ENCODE peak calls at places on chromosomes 1 and 21, in seven cellular contexts. B is AG04450; A is CD8-positive, alpha-beta memory T cell; R is cardiac muscle cell; T is ovary; Y is gastrocnemius medialis; V is heart right ventricle. K is an unnamed sample. For H3K9me3, the result is how much of the 10 kb centered on the place peaks cover.

GRCh38 chr1:159838715-159839114 is 12.0 kb downstream of the SLAMF8 start:
- DNase-seq in B (no peak), A (no peak), R (no peak), T (no peak), Y (no peak), V (no peak), K (no peak)

GRCh38 chr1:165841582-165842362 is 14.4 kb downstream of the UCK2 start:
- DNase-seq in B (no peak), A (no peak), R (no peak), T (no peak), Y (no peak), V (no peak), K (no peak)

GRCh38 chr1:115063238-115063901 is 25.9 kb downstream of the TSPAN2 start:
- DNase-seq in B (no peak), A (peak), R (no peak), T (no peak), Y (no peak), V (no peak), K (no peak)

GRCh38 chr1:236512019-236512418 is 11.8 kb upstream of the LGALS8 start:
- DNase-seq in B (no peak), A (no peak), R (no peak), T (no peak), Y (no peak), V (no peak), K (no peak)

GRCh38 chr1:161038523-161039153 is at the start of gene TSTD1:
- DNase-seq in B (no peak), A (peak), R (peak), T (peak), Y (no peak), V (peak), K (no peak)

GRCh38 chr21:39430457-39430856 is 15.1 kb downstream of the LCA5L start:
- DNase-seq in B (no peak), A (no peak), R (peak), T (no peak), Y (no peak), V (no peak), K (no peak)

GRCh38 chr1:100543640-100544039 is 5.7 kb downstream of the GPR88 start:
- DNase-seq in B (no peak), A (peak), R (no peak), T (no peak), Y (no peak), V (no peak), K (no peak)

GRCh38 chr1:99740141-99740540 is 26.3 kb downstream of the FRRS1 start:
- DNase-seq in B (no peak), A (no peak), R (no peak), T (no peak), Y (no peak), V (no peak), K (no peak)

GRCh38 chr21:37367758-37368535 is 1.4 kb downstream of the DYRK1A start:
- DNase-seq in B (no peak), A (peak), R (peak), T (peak), Y (no peak), V (peak), K (no peak)

GRCh38 chr1:47434051-47434842 is 3.6 kb upstream of the FOXD2 start:
- DNase-seq in B (peak), A (no peak), R (no peak), T (peak), Y (no peak), V (peak), K (no peak)

GRCh38 chr1:202131956-202132821 is 9.5 kb downstream of the GPR37L1 start:
- DNase-seq in B (no peak), A (no peak), R (no peak), T (peak), Y (peak), V (peak), K (no peak)

GRCh38 chr1:23196627-23197328 is 20.5 kb downstream of the HTR1D start:
- DNase-seq in B (peak), A (no peak), R (no peak), T (no peak), Y (no peak), V (no peak), K (no peak)

GRCh38 chr1:235450433-235450832 is 53.8 kb downstream of the B3GALNT2 start:
- DNase-seq in B (no peak), A (no peak), R (no peak), T (no peak), Y (no peak), V (no peak), K (no peak)

GRCh38 chr1:25568834-25569598 is 25.6 kb downstream of the LDLRAP1 start:
- DNase-seq in B (peak), A (no peak), R (no peak), T (no peak), Y (no peak), V (no peak), K (peak)

GRCh38 chr1:240189386-240189989 is 97.8 kb downstream of the FMN2 start:
- DNase-seq in B (no peak), A (peak), R (peak), T (no peak), Y (no peak), V (no peak), K (no peak)

GRCh38 chr1:94254073-94254810 is 16.9 kb upstream of the ARHGAP29 start:
- DNase-seq in B (no peak), A (no peak), R (no peak), T (no peak), Y (no peak), V (no peak), K (no peak)

GRCh38 chr1:4928186-4928585 is 273.8 kb downstream of the AJAP1 start:
- DNase-seq in B (no peak), A (no peak), R (no peak), T (no peak), Y (no peak), V (no peak), K (no peak)

GRCh38 chr1:12095822-12096263 is 32.7 kb downstream of the TNFRSF8 start:
- DNase-seq in B (no peak), A (no peak), R (no peak), T (no peak), Y (no peak), V (no peak), K (no peak)

GRCh38 chr1:89671775-89672488 is 39.0 kb downstream of the LRRC8C start:
- DNase-seq in B (no peak), A (no peak), R (no peak), T (no peak), Y (no peak), V (no peak), K (no peak)

GRCh38 chr1:173356211-173356762 is 120.8 kb upstream of the PRDX6 start:
- DNase-seq in B (no peak), A (no peak), R (no peak), T (no peak), Y (no peak), V (no peak), K (no peak)

GRCh38 chr1:186152227-186152944 is 222.7 kb downstream of the TPR start:
- DNase-seq in B (peak), A (no peak), R (no peak), T (no peak), Y (no peak), V (no peak), K (no peak)

GRCh38 chr1:209248649-209249279 is 334.8 kb upstream of the CAMK1G start:
- DNase-seq in B (peak), A (peak), R (peak), T (no peak), Y (no peak), V (no peak), K (no peak)

GRCh38 chr1:236156512-236157208 is 14.3 kb downstream of the GPR137B start:
- DNase-seq in B (no peak), A (no peak), R (no peak), T (no peak), Y (no peak), V (no peak), K (no peak)

GRCh38 chr1:70090875-70091274 is 114.5 kb downstream of the LRRC40 start:
- DNase-seq in B (peak), A (no peak), R (no peak), T (no peak), Y (no peak), V (no peak), K (no peak)

GRCh38 chr1:93416183-93416582 is 31.7 kb upstream of the FNBP1L start:
- DNase-seq in B (no peak), A (no peak), R (no peak), T (no peak), Y (no peak), V (no peak), K (no peak)

GRCh38 chr1:82646336-82646735 is 845.6 kb downstream of the ADGRL2 start:
- DNase-seq in B (no peak), A (no peak), R (no peak), T (no peak), Y (no peak), V (no peak), K (no peak)
- H3K9me3 ChIP-seq in B (under half), A (under half), R (under half), T (under half), Y (under half), V (under half), K (under half)

DNA sequence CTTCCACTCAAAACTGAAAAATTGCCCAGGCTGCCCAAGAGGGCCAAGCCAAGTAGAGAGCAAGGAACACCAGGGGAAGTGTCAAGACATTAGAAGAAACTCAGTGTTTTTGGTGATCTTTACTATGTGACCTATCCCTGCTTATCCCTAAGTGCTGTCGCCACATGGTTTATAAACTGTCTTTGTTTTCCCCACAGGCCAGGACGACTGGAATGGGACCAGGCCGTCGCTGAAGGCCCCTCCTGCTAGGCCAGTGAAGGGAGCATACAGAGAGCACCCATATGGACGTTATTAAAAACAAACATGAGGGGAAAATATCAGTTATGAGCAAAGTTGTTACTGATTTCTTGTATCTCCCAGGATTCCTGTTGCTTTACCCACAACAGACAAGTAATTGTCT is 28.7 kb downstream of the KHDRBS1 start:
- DNase-seq in B (no peak), A (no peak), R (no peak), T (no peak), Y (no peak), V (no peak), K (no peak)
- H3K27ac ChIP-seq in B (no peak), A (no peak), R (peak), T (no peak), Y (no peak), V (no peak), K (no peak)

DNA sequence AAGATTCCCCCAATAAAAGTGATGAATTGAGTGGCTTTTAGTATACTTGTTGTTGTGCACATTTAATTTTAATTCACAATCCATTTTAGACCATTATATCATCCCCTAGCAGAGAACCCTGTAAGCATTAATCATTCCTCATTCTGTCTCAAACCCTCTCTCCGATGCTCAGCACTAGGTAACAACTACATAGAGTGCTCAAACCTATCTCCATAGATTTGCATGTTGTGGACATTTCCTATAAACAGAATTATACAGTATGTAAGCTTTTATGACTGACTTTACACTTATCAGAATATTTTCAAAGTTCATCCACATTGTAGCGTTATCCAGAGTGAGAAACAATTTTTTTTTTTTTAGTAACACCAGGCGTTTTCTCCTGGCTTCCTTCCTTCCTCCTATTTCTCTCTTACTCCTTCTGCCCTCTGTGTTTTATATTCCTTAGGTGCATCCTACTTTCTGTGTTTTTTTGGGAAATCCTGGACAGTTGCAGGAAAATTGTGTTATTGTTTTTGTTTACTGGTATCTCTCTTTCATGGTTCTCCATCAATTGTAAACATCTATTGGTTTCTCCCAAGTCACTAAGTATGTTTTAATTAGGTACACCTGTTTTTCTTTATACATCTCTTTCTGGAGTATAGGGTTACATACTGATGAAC is 1528.0 kb upstream of the TPTE start:
- DNase-seq in B (no peak), A (no peak), R (no peak), T (no peak), Y (no peak), V (no peak), K (no peak)
- H3K9me3 ChIP-seq in B (under half), A (under half), R (under half), T (under half), Y (under half), V (under half), K (under half)

DNA sequence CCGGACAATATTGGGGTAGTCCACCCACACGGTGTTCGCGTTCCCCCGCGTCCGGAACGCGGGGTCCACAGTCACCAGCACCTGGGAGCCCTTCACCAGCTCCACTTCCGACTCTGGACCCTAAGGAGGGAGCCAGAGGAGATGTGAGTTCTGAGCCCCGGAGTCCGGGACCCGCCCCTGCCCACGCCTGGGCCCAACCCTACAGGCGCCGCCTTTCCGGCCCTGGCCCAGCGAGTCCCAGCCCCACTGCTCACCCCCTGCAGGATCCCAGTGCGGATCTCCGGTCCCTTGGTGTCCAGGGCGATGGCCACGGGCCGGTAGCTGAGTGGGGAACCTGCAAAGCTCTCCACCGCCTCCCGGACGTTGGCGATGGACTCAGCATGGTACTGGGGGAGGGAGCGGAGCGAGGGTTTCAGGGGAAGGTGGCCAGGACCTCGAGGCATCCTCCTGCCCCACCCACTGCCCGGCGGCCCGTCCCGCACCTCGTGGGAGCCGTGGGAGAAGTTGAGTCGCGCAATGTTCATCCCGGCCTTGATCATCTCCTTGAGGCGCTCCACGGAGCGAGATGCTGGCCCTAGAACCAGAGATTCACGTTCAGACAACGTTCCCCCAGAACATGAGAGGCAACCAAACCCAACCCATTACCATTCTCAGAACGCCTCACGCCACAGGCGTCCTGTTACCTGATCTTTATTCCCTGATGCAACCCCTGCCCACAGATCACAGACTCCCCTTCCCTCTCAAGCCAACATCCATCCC is 5.9 kb downstream of the PKLR start:
- DNase-seq in B (no peak), A (no peak), R (no peak), T (no peak), Y (no peak), V (no peak), K (no peak)
- H3K27ac ChIP-seq in B (no peak), A (no peak), R (no peak), T (no peak), Y (no peak), V (no peak), K (no peak)

K was measured in thoracic aorta.